ENCODE peak calls at places on chromosomes 12 and 14, in four cellular contexts. Z is HCT116, K is GM12878, J is A549. Y is an unnamed sample.

GRCh38 chr14:97415907-97416306 is 618.7 kb downstream of the VRK1 start:
- DNase-seq in Z (no peak), K (no peak), J (no peak), Y (no peak)

GRCh38 chr14:75342762-75343599 is 64.4 kb downstream of the FOS start:
- DNase-seq in Z (no peak), K (peak; percentile 57), J (no peak), Y (peak; percentile 14)

GRCh38 chr14:91399868-91400640 is 17.6 kb downstream of the CCDC88C start:
- DNase-seq in Z (no peak), K (no peak), J (no peak), Y (no peak)

GRCh38 chr12:105733579-105733978 is 403.1 kb downstream of the C12orf75 start:
- DNase-seq in Z (no peak), K (no peak), J (no peak), Y (no peak)

GRCh38 chr12:104802198-104802597 is 155.9 kb downstream of the SLC41A2 start:
- DNase-seq in Z (no peak), K (no peak), J (no peak), Y (no peak)

GRCh38 chr14:56378474-56378873 is 201.1 kb upstream of the TMEM260 start:
- DNase-seq in Z (no peak), K (no peak), J (no peak), Y (no peak)

GRCh38 chr14:92109490-92109889 is 3.1 kb upstream of the ATXN3 start:
- DNase-seq in Z (no peak), K (no peak), J (no peak), Y (no peak)

GRCh38 chr12:58395056-58395455 is 453.7 kb downstream of the ATP23 start:
- DNase-seq in Z (no peak), K (no peak), J (no peak), Y (no peak)

GRCh38 chr12:21912318-21912717 is 28.9 kb downstream of the ABCC9 start:
- DNase-seq in Z (no peak), K (no peak), J (no peak), Y (no peak)

GRCh38 chr14:28308727-28309126 is 457.9 kb upstream of the FOXG1 start:
- DNase-seq in Z (no peak), K (no peak), J (no peak), Y (no peak)

GRCh38 chr12:120584343-120585149 is 3.3 kb upstream of the POP5 start:
- DNase-seq in Z (peak; percentile 13), K (no peak), J (peak; percentile 29), Y (no peak)

DNA sequence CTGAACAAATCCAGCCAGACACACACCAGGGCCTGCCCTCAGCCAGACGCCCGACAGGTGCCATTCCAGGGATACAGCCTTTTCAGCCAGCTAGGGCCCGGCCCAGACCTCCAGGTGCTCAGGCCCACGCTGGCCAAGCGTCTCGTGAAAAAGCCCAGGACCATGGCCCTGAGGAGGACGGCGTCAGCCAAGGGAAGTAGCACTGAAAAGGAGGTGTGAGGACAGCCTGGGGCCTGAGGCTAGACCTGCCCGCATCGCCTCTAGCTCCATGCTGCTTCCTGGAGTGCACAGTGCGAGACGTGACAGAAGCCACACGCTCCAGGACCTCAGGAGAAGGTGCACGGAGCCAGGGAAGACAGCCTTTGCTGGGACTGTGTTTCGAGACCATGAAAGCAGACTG is 29.8 kb downstream of the GOLGA3 start:
- DNase-seq in Z (no peak), K (no peak), J (no peak), Y (no peak)
- TF ChIP-seq REST in Z (no peak), K (no peak), J (no peak), Y (no peak)

DNA sequence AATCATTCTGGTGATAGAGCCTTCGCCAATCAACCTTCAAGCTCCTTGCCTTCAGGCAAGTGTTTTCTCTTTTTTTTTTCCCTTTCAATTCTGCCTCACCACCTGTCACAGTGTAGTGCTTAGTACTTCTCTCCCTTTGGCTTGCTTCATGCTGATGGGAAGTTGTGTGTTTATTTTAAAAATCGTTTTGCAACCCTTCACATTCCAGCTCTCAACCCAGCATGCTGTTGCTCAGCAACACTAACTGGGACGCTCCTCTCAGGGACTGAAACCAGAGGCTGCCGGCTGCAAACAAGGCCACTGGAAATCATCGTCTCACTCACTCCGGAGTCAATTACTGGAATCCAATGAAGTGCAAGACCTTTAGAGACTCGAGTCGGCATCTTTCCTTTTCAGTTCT is 342.7 kb downstream of the PRKD1 start:
- DNase-seq in Z (no peak), K (no peak), J (no peak), Y (no peak)
- H3K4me3 ChIP-seq in Z (no peak overlapping the region), K (no peak overlapping the region), J (no peak overlapping the region), Y (no peak overlapping the region)

GRCh38 chr14:60980811-60981625 is at the start of the genes SLC38A6 and TRMT5:
- DNase-seq in Z (peak; percentile 89), K (peak; percentile 76), J (peak; percentile 87), Y (peak; percentile 91)
- TF ChIP-seq REST in Z (no peak), K (peak; percentile 76), J (no peak), Y (peak; percentile 87)

GRCh38 chr14:26594756-26595545 is 2.9 kb downstream of the NOVA1 start:
- DNase-seq in Z (no peak), K (no peak), J (no peak), Y (no peak)

GRCh38 chr14:26593377-26593776 is 4.5 kb downstream of the NOVA1 start:
- DNase-seq in Z (no peak), K (no peak), J (no peak), Y (no peak)

GRCh38 chr14:26596722-26597030 is 1.2 kb downstream of the NOVA1 start:
- DNase-seq in Z (no peak), K (no peak), J (no peak), Y (no peak)

GRCh38 chr14:26595922-26596721 is 1.7 kb downstream of the NOVA1 start:
- DNase-seq in Z (no peak), K (no peak), J (no peak), Y (no peak)

GRCh38 chr14:26594148-26594547 is 3.7 kb downstream of the NOVA1 start:
- DNase-seq in Z (no peak), K (no peak), J (no peak), Y (no peak)
- H3K4me3 ChIP-seq in Z (no peak overlapping the region), K (no peak overlapping the region), J (no peak overlapping the region), Y (no peak overlapping the region)

GRCh38 chr12:52971701-52972329 is 22.9 kb downstream of the KRT18 start:
- DNase-seq in Z (no peak), K (no peak), J (peak; percentile 73), Y (no peak)

GRCh38 chr12:52964556-52965336 is 15.8 kb downstream of the KRT18 start:
- DNase-seq in Z (no peak), K (no peak), J (no peak), Y (no peak)

GRCh38 chr12:52965337-52965731 is 16.4 kb downstream of the KRT18 start:
- DNase-seq in Z (no peak), K (no peak), J (no peak), Y (no peak)

GRCh38 chr12:52975204-52975603 is 26.3 kb downstream of the KRT18 start:
- DNase-seq in Z (no peak), K (no peak), J (no peak), Y (no peak)

GRCh38 chr12:52969828-52970569 is 21.1 kb downstream of the KRT18 start:
- DNase-seq in Z (no peak), K (peak; percentile 39), J (no peak), Y (no peak)
- TF ChIP-seq REST in Z (no peak), K (no peak), J (no peak), Y (no peak)

GRCh38 chr12:51905507-51906438 is 1.5 kb upstream of the ACVRL1 start:
- DNase-seq in Z (no peak), K (no peak), J (no peak), Y (no peak)

GRCh38 chr12:51904951-51905471 is 2.3 kb upstream of the ACVRL1 start:
- DNase-seq in Z (no peak), K (no peak), J (no peak), Y (no peak)

GRCh38 chr12:51907864-51908425 is 641 bp downstream of the ACVRL1 start:
- DNase-seq in Z (no peak), K (no peak), J (no peak), Y (no peak)

GRCh38 chr12:51907083-51907863 is at the start of gene ACVRL1:
- DNase-seq in Z (no peak), K (no peak), J (no peak), Y (no peak)

DNA sequence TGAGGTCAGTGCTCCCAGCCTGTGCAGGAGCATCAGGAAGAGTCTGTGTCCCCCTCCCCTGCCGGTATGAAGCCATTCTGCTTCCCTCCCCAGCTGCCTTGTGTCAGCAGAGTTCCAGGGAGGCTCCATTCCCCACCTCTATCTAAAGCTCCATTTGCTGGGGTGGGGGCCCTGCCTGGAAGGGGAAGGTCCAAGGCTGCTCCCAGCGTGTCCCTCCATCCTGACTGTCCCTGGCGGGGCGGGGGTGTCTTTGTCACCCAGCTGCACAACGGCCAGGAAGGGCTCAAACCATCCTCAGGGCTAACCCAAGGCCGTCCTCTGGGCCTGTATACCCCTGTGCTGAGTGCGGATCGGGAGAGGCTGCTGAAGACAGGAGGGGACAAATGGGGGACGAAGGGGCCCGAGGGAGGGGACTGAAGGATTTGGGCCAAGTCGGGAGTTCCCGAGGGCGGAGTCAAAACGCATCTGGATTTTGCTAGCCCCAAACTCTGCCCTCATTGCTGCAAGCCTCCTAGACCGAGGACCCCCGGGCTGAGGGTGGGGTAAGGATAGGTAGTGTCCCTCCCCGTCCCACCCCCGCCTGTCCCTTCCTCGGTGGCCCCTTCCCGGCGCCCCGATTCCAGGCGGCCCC is 737 bp upstream of the ACVRL1 start:
- DNase-seq in Z (no peak), K (no peak), J (no peak), Y (no peak)
- H3K4me3 ChIP-seq in Z (no peak overlapping the region), K (no peak overlapping the region), J (no peak overlapping the region), Y (no peak overlapping the region)

DNA sequence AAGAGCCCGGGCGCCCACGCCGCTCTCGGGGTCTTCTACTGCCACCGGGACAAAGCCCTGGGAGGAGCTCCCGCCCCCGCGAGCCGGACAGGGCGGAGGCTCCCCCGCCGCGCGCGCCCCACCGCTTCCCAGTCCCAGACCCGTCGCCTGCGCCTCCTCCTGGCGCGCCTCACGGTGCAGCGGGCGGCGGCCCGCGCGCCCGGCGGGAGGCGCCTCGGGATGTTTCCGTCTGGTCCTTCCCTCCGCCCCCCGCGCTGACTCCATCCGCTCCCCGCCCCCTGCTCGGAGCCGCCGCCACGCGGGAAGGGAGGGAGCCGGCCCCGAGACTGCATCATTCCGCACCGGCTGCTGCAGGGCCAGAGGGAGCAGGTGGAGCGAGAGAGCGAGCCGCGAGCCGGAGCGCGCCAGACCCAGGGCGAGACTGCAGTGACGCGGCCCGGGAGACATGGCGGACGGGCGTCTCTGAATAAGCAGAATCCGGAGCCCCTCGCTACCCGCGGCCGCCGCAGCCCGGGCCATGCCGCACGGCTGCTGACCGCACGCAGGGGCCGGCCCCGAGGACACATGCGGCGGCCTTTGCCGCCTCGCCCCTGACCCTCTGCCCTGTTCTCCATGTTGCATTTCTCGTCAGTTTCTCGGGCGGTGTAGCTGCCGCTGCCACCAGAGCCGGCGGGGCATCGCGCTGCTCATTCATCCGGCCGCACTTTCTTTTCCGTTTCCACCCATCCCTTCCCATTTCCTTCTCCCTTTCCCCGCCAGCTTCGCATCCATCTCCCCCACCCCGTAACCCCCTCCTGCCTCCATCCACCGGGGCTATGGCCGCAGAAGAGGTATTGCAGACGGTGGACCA is at the start of gene BICD1:
- DNase-seq in Z (peak; percentile 56), K (peak; percentile 32), J (peak; percentile 75), Y (peak; percentile 65)
- TF ChIP-seq REST in Z (no peak), K (no peak), J (peak; percentile 33), Y (no peak)

GRCh38 chr14:21521526-21521925 is 4.6 kb downstream of the SALL2 start:
- DNase-seq in Z (no peak), K (no peak), J (no peak), Y (no peak)
- H3K4me3 ChIP-seq in Z (no peak overlapping the region), K (no peak overlapping the region), J (no peak overlapping the region), Y (no peak overlapping the region)

Y was measured in HL-60.